ENCODE peak calls at places on chromosomes 5 and 9, in five cellular contexts. M, V, L, Y and H are unnamed samples.

GRCh38 chr9:105063665-105064247 is 135.8 kb upstream of the ABCA1 start:
- DNase-seq in L (peak), Y (peak), M (no peak), V (no peak), H (no peak)

GRCh38 chr5:147162740-147163139 is 72.1 kb upstream of the STK32A start:
- DNase-seq in V (no peak), Y (no peak), M (no peak), L (no peak), H (no peak)

GRCh38 chr5:96745844-96746531 is 61.8 kb downstream of the ERAP1 start:
- DNase-seq in Y (peak), V (no peak), M (no peak), L (no peak), H (no peak)

GRCh38 chr5:179612577-179613459 is 10.7 kb downstream of the HNRNPH1 start:
- DNase-seq in Y (no peak), V (no peak), M (peak), L (no peak), H (no peak)

GRCh38 chr5:172223901-172224873 is 30.2 kb downstream of the EFCAB9 start:
- DNase-seq in M (no peak), V (no peak), Y (no peak), L (no peak), H (peak)

GRCh38 chr9:87280421-87280820 is 217.2 kb upstream of the DAPK1 start:
- DNase-seq in L (no peak), V (no peak), M (no peak), Y (peak), H (no peak)

GRCh38 chr9:70229026-70229425 is 29.8 kb upstream of the SMC5 start:
- DNase-seq in L (no peak), V (no peak), M (no peak), Y (no peak), H (no peak)

GRCh38 chr9:36382484-36382883 is 17.6 kb downstream of the RNF38 start:
- DNase-seq in L (no peak), M (no peak), V (no peak), Y (no peak), H (no peak)

GRCh38 chr9:94907246-94907936 is 180.9 kb downstream of the AOPEP start:
- DNase-seq in Y (no peak), M (no peak), L (no peak), V (no peak), H (no peak)

GRCh38 chr5:126778675-126779403 is 1.9 kb downstream of the LMNB1 start:
- DNase-seq in L (no peak), V (no peak), Y (peak), M (no peak), H (no peak)

GRCh38 chr5:135890867-135891266 is 4.8 kb downstream of the IL9 start:
- DNase-seq in M (no peak), L (no peak), Y (no peak), V (no peak), H (no peak)

GRCh38 chr9:136189394-136190236 is 15.3 kb downstream of the LHX3 start:
- DNase-seq in M (no peak), Y (no peak), L (no peak), V (no peak), H (no peak)

GRCh38 chr5:151264113-151264512 is 11.1 kb downstream of the GM2A start:
- DNase-seq in V (no peak), L (peak), M (no peak), Y (peak), H (no peak)

GRCh38 chr5:55308254-55308836 is 556 bp downstream of the MTREX start:
- DNase-seq in M (no peak), L (no peak), Y (peak), V (peak), H (peak)

GRCh38 chr5:61000887-61001286 is 55.9 kb downstream of the NDUFAF2 start:
- DNase-seq in Y (peak), V (no peak), L (no peak), M (no peak), H (no peak)

GRCh38 chr9:72930828-72931227 is 22.0 kb downstream of the ALDH1A1 start:
- DNase-seq in Y (no peak), V (no peak), M (peak), L (no peak), H (no peak)
- TF ChIP-seq CTCF in Y (no peak), V (no peak), M (peak), L (no peak), H (no peak)

GRCh38 chr5:89260254-89260653 is 377.3 kb upstream of the MEF2C start:
- DNase-seq in M (no peak), V (no peak), L (no peak), Y (no peak), H (no peak)

GRCh38 chr5:89267764-89268163 is 384.8 kb upstream of the MEF2C start:
- DNase-seq in Y (no peak), L (no peak), M (no peak), V (no peak), H (no peak)

GRCh38 chr5:89265511-89266169 is 382.7 kb upstream of the MEF2C start:
- DNase-seq in L (no peak), V (no peak), Y (peak), M (no peak), H (no peak)

GRCh38 chr5:89262030-89262429 is 379.0 kb upstream of the MEF2C start:
- DNase-seq in Y (no peak), V (no peak), L (no peak), M (no peak), H (no peak)

DNA sequence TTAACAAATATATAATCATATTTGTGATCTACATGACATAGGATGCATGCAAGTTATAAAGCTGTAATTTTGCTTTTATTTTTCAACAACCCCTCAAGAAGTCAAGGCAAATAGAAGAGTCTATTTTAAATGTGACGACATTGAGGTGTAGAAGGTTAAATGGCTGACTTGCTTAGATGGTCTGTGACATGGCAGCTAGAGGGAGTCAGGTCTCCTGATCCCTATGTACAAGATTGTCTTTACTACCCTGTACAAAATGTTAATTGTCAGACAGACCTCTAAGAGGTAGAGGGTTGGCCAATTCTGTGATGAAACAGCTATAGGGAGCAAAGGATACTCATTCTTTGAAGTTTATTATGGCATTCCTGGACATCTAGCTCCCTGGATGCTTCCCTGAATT is 380.9 kb upstream of the MEF2C start:
- DNase-seq in Y (no peak), L (no peak), V (no peak), M (no peak), H (no peak)
- TF ChIP-seq CTCF in Y (no peak), L (no peak), V (no peak), M (peak), H (no peak)

DNA sequence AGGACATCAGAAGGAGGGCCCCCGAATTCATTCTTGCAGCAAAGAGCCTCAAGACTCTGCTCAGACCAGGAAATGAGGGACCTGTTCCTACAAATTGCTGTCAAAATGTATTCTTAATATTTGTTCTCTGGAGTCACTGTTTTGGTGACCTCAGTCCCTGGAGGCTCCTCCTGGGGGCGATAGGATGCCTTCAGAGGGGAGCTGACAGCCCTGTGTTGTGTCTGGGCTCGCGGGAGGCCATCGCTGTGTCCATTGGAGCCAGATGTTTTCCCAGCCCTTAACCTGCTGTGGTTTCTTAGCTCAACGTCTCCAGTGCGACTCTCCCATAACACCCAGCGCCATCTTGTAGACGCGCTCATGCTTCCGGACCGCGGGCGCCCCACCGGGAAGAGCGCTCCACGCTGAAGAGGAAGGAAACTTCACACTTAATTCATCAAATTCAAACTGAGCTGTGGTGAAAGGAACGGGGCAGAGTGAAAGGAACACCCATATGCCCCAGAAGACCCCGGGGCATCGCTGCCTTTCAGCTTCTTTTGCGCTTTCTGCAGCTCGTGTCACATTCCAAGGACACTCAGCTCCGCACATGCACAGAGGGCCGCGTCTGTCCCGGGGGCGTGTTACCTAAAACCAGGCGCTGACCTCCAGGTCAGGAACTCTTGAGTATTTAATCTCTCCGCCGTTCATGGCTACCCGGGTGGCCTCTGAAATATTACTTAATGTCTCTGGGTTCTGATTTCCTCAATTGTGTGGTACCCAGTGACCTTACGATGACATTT is 112.3 kb upstream of the GDNF start:
- DNase-seq in L (no peak), Y (no peak), M (peak), V (no peak), H (no peak)
- TF ChIP-seq CTCF in L (no peak), Y (no peak), M (peak), V (no peak), H (no peak)

DNA sequence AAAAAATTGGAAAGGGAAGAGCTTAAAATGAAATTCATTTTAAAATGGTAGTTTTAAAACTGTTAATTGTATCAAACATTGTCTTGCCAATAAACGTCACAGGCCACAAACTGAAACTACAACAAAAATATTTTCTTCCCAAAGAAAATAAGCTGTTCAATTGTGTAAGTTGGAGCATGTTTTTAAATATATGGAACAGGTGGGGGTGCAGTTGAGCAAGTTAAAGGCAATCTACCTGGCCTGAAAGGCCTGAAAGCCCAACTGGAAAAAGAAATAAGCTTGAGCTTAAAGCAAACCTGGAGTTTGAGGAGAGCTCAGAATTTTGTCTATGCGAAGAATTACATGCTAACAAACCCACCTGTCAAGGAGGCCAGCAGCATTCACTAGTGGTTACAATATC is 439.5 kb downstream of the ACTL7B start:
- DNase-seq in M (no peak), V (no peak), Y (no peak), L (no peak), H (no peak)
- TF ChIP-seq CTCF in M (peak), V (no peak), Y (no peak), L (peak), H (no peak)

DNA sequence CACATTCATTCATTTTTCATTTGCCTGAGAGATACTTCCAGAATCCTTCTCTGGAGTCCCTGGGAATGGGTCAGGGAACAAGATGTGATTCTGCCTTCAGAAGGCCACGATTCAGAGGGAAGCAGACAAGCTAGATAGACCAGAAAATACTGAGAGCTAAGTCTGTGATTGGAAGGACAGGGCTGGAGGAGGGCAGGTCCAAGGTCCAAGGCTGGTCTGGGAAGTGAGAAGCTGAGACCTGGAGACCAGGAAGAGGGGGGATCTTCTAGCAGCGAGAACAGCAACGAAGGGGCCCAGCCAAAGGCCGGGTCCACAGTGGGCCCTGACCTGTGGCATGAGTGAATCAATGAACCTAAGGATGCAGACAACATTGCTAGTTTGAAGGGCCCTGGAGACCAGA is 4.1 kb upstream of the IER5L start:
- DNase-seq in L (no peak), Y (no peak), M (no peak), V (no peak), H (no peak)
- TF ChIP-seq CTCF in L (no peak), Y (no peak), M (no peak), V (no peak), H (no peak)

GRCh38 chr9:119483153-119483552 is 113.9 kb upstream of the BRINP1 start:
- DNase-seq in Y (no peak), V (no peak), L (no peak), M (no peak), H (no peak)

DNA sequence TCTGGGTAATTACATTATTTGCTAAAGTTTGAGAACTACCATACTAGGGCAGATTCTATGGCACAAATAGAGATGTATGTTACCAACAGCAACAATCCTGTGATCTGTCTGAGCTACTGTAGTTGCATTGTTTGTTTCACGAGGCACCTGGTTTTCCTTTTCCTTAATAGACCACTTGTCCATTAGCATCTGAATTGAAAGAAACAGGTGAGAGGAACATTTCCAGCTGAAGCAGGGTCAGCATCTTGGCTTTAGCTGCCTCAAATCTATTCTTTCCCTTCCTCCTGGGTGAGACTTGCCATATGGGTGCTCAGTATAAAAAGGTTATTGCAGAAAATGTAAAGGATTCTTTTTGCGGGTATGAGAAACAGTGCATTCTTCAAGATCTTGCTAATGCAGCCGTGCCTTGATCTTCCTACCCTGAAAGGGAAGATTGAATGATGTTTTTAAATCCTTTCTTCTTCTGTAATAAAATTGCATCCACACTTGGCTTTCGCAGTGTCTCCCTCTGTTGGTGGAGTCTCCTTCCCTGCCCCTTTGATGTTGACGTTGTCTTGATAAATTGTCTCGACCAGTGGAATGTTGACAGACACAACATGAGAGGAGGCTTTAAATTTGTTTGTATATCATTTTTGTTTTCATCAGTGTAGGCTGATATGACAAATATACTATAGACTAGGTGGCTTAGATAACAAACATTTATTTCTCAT is 118.0 kb upstream of the BRINP1 start:
- DNase-seq in Y (no peak), M (peak), V (no peak), L (no peak), H (no peak)
- TF ChIP-seq CTCF in Y (no peak), M (peak), V (no peak), L (no peak), H (no peak)

DNA sequence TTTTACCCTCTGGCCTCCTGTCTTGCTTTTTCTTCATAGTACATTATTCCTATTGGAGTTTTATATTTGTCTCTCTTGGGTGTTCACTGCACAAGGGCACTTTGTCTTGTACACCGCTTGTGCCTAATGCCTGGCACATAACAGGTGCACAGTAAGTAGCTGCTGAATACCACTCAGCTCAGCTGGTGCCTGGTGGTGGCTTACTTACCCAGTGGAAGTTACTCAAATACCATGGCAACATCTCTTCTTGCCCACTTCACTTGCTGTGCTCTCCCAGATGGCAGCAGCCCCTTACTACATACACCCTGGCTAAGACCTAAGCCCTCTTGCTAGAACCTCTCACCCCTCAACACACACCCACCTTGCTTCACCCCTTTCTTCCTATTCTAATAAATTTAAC is 11.3 kb upstream of the SKP1 start:
- DNase-seq in L (no peak), M (no peak), Y (no peak), V (no peak), H (no peak)
- TF ChIP-seq CTCF in L (no peak), M (no peak), Y (no peak), V (no peak), H (no peak)

DNA sequence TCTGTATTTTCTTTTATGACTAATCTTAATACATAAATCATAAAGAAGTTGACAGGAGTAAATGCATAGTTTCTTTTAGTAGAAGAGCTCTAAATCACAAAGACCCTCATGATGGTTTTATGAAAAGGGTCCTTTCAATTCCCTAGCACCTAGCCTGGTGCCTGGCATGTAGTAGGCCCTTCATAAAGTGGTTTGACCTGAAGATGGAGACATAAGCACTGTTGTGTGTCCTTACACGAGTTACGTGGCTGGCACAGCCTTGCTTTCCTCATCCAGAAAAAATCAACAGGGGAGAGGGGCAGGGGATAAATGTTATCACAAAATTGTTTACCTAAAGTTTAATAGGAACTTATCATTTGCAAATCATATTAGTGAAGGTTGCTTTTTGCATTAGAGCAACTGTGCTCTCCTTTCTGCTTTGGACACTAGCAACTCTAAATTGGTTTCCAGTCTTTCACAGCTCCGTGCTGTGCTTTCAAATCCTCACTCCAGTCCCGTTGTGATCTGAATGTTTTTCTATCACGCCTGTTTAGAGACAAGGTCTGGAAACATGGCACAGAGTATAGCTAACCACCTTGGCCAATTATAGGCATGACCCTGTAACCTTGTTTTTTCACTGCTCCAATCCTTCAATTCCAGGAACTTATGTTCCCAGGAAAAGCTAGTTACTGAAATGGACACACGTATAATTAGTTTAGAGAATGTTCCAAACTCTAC is 55.7 kb downstream of the ARL15 start:
- DNase-seq in V (no peak), Y (peak), L (no peak), M (no peak), H (no peak)
- TF ChIP-seq CTCF in V (no peak), Y (peak), L (no peak), M (peak), H (no peak)